ENCODE peak calls at places on chromosomes 6 and 20, in eight cellular contexts. J is NCI-H2081, F is NCI-H1694 treated with DMSO at 0.1 percent for 48 hours, B is neuronal stem cell, O is myocyte, H is astrocyte, V is progenitor cell of endocrine pancreas, W is fibroblast of pulmonary artery. E is an unnamed sample.

GRCh38 chr6:43644940-43645612 is at the start of gene RSPH9:
- DNase-seq in J (no peak), F (no peak), B (peak; percentile 84), O (no peak), H (peak; percentile 55), V (peak; percentile 34), W (peak; percentile 66), E (peak; percentile 76)

GRCh38 chr20:2314759-2315439 is 19.1 kb downstream of the TGM3 start:
- DNase-seq in J (peak; percentile 34), F (no peak), B (no peak), O (peak; percentile 81), H (peak; percentile 96), V (no peak), W (peak; percentile 55), E (no peak)

GRCh38 chr6:150928882-150929281 is 63.4 kb downstream of the MTHFD1L start:
- DNase-seq in J (no peak), F (no peak), B (no peak), O (no peak), H (no peak), V (no peak), W (no peak), E (no peak)

GRCh38 chr6:161137320-161137719 is 136.5 kb downstream of the AGPAT4 start:
- DNase-seq in J (no peak), F (no peak), B (no peak), O (no peak), H (no peak), V (no peak), W (no peak), E (no peak)

GRCh38 chr6:133590814-133591213 is 298.1 kb upstream of the TCF21 start:
- DNase-seq in J (no peak), F (peak; percentile 12), B (no peak), O (no peak), H (no peak), V (no peak), W (no peak), E (no peak)

GRCh38 chr6:121430514-121431460 is 4.7 kb upstream of the GJA1 start:
- DNase-seq in J (no peak), F (no peak), B (no peak), O (peak; percentile 68), H (no peak), V (no peak), W (peak; percentile 78), E (peak; percentile 78)

GRCh38 chr6:33720998-33721397 is 9.5 kb upstream of the UQCC2 start:
- DNase-seq in J (no peak), F (no peak), B (no peak), O (no peak), H (no peak), V (no peak), W (no peak), E (no peak)

GRCh38 chr6:169975701-169976100 is 224.3 kb downstream of the ERMARD start:
- DNase-seq in J (no peak), F (no peak), B (no peak), O (no peak), H (no peak), V (no peak), W (no peak), E (no peak)

GRCh38 chr6:42104095-42104806 is 38.2 kb downstream of the C6orf132 start:
- DNase-seq in J (no peak), F (no peak), B (peak; percentile 69), O (no peak), H (no peak), V (peak; percentile 59), W (peak; percentile 85), E (peak; percentile 19)

GRCh38 chr6:28807682-28808280 is 116.0 kb downstream of the TRIM27 start:
- DNase-seq in J (peak; percentile 55), F (peak; percentile 70), B (no peak), O (peak; percentile 70), H (peak; percentile 18), V (no peak), W (peak; percentile 50), E (peak; percentile 76)

GRCh38 chr20:46640536-46641311 is 10.5 kb downstream of the SLC13A3 start:
- DNase-seq in J (no peak), F (no peak), B (no peak), O (no peak), H (no peak), V (no peak), W (no peak), E (no peak)

GRCh38 chr20:10280016-10280908 is 61.6 kb downstream of the SNAP25 start:
- DNase-seq in J (no peak), F (no peak), B (no peak), O (no peak), H (peak; percentile 25), V (no peak), W (peak; percentile 11), E (no peak)

GRCh38 chr6:5995705-5996686 is 10.7 kb downstream of the NRN1 start:
- DNase-seq in J (peak; percentile 57), F (no peak), B (no peak), O (peak; percentile 84), H (no peak), V (peak; percentile 44), W (peak; percentile 11), E (peak; percentile 89)

GRCh38 chr6:98842489-98843180 is 8.3 kb downstream of the POU3F2 start:
- DNase-seq in J (no peak), F (no peak), B (peak; percentile 42), O (no peak), H (peak; percentile 10), V (no peak), W (no peak), E (no peak)

GRCh38 chr6:93389192-93389591 is 30.2 kb downstream of the EPHA7 start:
- DNase-seq in J (peak; percentile 9), F (no peak), B (no peak), O (no peak), H (no peak), V (no peak), W (no peak), E (no peak)

GRCh38 chr6:101296184-101296583 is 97.3 kb upstream of the GRIK2 start:
- DNase-seq in J (no peak), F (peak; percentile 90), B (no peak), O (peak; percentile 70), H (peak; percentile 6), V (no peak), W (no peak), E (no peak)

GRCh38 chr6:37761872-37762271 is 57.7 kb upstream of the ZFAND3 start:
- DNase-seq in J (no peak), F (no peak), B (no peak), O (peak; percentile 78), H (no peak), V (no peak), W (no peak), E (no peak)

GRCh38 chr20:50187403-50188051 is 3.1 kb upstream of the CEBPB start:
- DNase-seq in J (no peak), F (no peak), B (no peak), O (no peak), H (peak; percentile 51), V (no peak), W (peak; percentile 49), E (no peak)

GRCh38 chr20:59022754-59023153 is 3.5 kb downstream of the TUBB1 start:
- DNase-seq in J (no peak), F (no peak), B (no peak), O (no peak), H (no peak), V (no peak), W (no peak), E (no peak)

GRCh38 chr6:123940551-123940950 is 136.9 kb downstream of the NKAIN2 start:
- DNase-seq in J (no peak), F (no peak), B (no peak), O (no peak), H (peak; percentile 16), V (no peak), W (no peak), E (no peak)

GRCh38 chr6:128519132-128519930 is 1.1 kb downstream of the PTPRK start:
- DNase-seq in J (peak; percentile 31), F (peak; percentile 17), B (peak; percentile 43), O (peak; percentile 74), H (peak; percentile 45), V (peak; percentile 28), W (peak; percentile 56), E (no peak)

GRCh38 chr6:166443166-166443565 is 60.4 kb upstream of the MPC1 start:
- DNase-seq in J (no peak), F (no peak), B (no peak), O (no peak), H (no peak), V (no peak), W (no peak), E (no peak)

GRCh38 chr6:123808556-123808955 is 4.9 kb downstream of the NKAIN2 start:
- DNase-seq in J (peak; percentile 68), F (no peak), B (no peak), O (peak; percentile 23), H (no peak), V (no peak), W (no peak), E (peak; percentile 91)

GRCh38 chr20:4412216-4412615 is 309.5 kb upstream of the PRND start:
- DNase-seq in J (no peak), F (no peak), B (no peak), O (no peak), H (no peak), V (no peak), W (no peak), E (no peak)

GRCh38 chr6:158817298-158818007 is 1.7 kb downstream of the EZR start:
- DNase-seq in J (no peak), F (no peak), B (no peak), O (peak; percentile 59), H (peak; percentile 42), V (no peak), W (no peak), E (no peak)

GRCh38 chr6:109449789-109450673 is 5.5 kb downstream of the MICAL1 start:
- DNase-seq in J (no peak), F (no peak), B (no peak), O (no peak), H (no peak), V (no peak), W (no peak), E (no peak)

GRCh38 chr20:37875776-37876175 is 27.2 kb upstream of the VSTM2L start:
- DNase-seq in J (no peak), F (no peak), B (no peak), O (no peak), H (no peak), V (no peak), W (no peak), E (no peak)

GRCh38 chr20:22333885-22334545 is 250.4 kb downstream of the FOXA2 start:
- DNase-seq in J (peak; percentile 74), F (peak; percentile 21), B (peak; percentile 53), O (peak; percentile 61), H (peak; percentile 8), V (peak; percentile 52), W (peak; percentile 73), E (peak; percentile 55)

GRCh38 chr6:99276747-99277146 is 72.7 kb downstream of the FAXC start:
- DNase-seq in J (no peak), F (no peak), B (no peak), O (no peak), H (peak; percentile 6), V (no peak), W (peak; percentile 3), E (no peak)

GRCh38 chr20:51346686-51347485 is 195.6 kb downstream of the NFATC2 start:
- DNase-seq in J (no peak), F (no peak), B (no peak), O (no peak), H (peak; percentile 75), V (no peak), W (peak; percentile 41), E (no peak)

GRCh38 chr6:15421945-15422733 is 176.3 kb downstream of the JARID2 start:
- DNase-seq in J (no peak), F (no peak), B (no peak), O (no peak), H (no peak), V (no peak), W (no peak), E (no peak)

GRCh38 chr6:32149932-32150920 is 1.5 kb downstream of the PRRT1 start:
- DNase-seq in J (no peak), F (no peak), B (no peak), O (no peak), H (no peak), V (no peak), W (no peak), E (no peak)

GRCh38 chr20:52494244-52494643 is 302.7 kb upstream of the ZFP64 start:
- DNase-seq in J (no peak), F (no peak), B (no peak), O (peak; percentile 77), H (peak; percentile 99), V (no peak), W (peak; percentile 93), E (no peak)

GRCh38 chr6:122712093-122712863 is 67.2 kb upstream of the FABP7 start:
- DNase-seq in J (no peak), F (no peak), B (no peak), O (no peak), H (peak; percentile 69), V (no peak), W (peak; percentile 12), E (no peak)